ENCODE peak calls at places on chromosomes 4 and X, in ten cellular contexts. M is WERI-Rb-1; E is HS-5; L is stimulated activated CD8-positive, alpha-beta memory T cell treated with anti-CD3 and anti-CD28 coated beads, Interleukin-4, amount 100 ng/mL, for 24 hours; U is stimulated activated effector memory CD8-positive, alpha-beta T cell treated with anti-CD3 and anti-CD28 coated beads, Interleukin-12 subunit alpha, Interleukin-12 subunit beta, amount 100 ng/mL, for 72 hours; H is Right ventricle myocardium superior; R is osteocyte; F is EH; X is HT1080; Y is fibroblast of mammary gland. I is an unnamed sample.

GRCh38 chr4:19486400-19486799 is 765.3 kb upstream of the SLIT2 start:
- DNase-seq in M (peak), E (no peak), L (no peak), U (no peak), H (no peak), R (no peak), F (no peak), X (peak), Y (no peak), I (peak)

GRCh38 chrX:84187501-84188319 is at the start of gene RPS6KA6:
- DNase-seq in M (peak), E (no peak), L (no peak), U (no peak), H (peak), R (peak), F (peak), X (peak), Y (peak), I (no peak)

GRCh38 chr4:110020139-110020538 is 107.5 kb downstream of the EGF start:
- DNase-seq in M (no peak), E (no peak), L (no peak), U (no peak), H (no peak), R (no peak), F (peak), X (no peak), Y (no peak), I (no peak)

GRCh38 chrX:327660-328126 is 9.1 kb upstream of the GTPBP6 start:
- DNase-seq in M (no peak), E (no peak), L (no peak), U (no peak), H (peak), R (no peak), F (no peak), X (no peak), Y (no peak), I (no peak)

GRCh38 chr4:4590496-4590895 is 48.6 kb upstream of the STX18 start:
- DNase-seq in M (no peak), E (peak), L (no peak), U (no peak), H (no peak), R (no peak), F (peak), X (peak), Y (peak), I (no peak)

GRCh38 chr4:101953949-101954348 is 163.4 kb downstream of the BANK1 start:
- DNase-seq in M (no peak), E (peak), L (no peak), U (no peak), H (no peak), R (no peak), F (peak), X (peak), Y (peak), I (peak)

GRCh38 chr4:138891610-138892009 is 124.0 kb upstream of the NOCT start:
- DNase-seq in M (peak), E (no peak), L (no peak), U (no peak), H (no peak), R (no peak), F (peak), X (no peak), Y (no peak), I (no peak)

GRCh38 chrX:42992199-42992943 is 214.4 kb upstream of the PPP1R2C start:
- DNase-seq in M (no peak), E (peak), L (no peak), U (no peak), H (no peak), R (no peak), F (no peak), X (peak), Y (peak), I (no peak)

GRCh38 chr4:7397206-7398103 is 37.3 kb downstream of the PSAPL1 start:
- DNase-seq in M (peak), E (no peak), L (no peak), U (no peak), H (no peak), R (peak), F (no peak), X (no peak), Y (no peak), I (no peak)

GRCh38 chr4:16016536-16016935 is 53.6 kb upstream of the FGFBP2 start:
- DNase-seq in M (no peak), E (no peak), L (no peak), U (no peak), H (no peak), R (no peak), F (no peak), X (no peak), Y (no peak), I (no peak)

GRCh38 chr4:138217567-138217966 is 24.6 kb downstream of the SLC7A11 start:
- DNase-seq in M (no peak), E (no peak), L (no peak), U (no peak), H (no peak), R (no peak), F (no peak), X (no peak), Y (no peak), I (no peak)

GRCh38 chrX:57583477-57583876 is 8.3 kb upstream of the ZXDB start:
- DNase-seq in M (no peak), E (no peak), L (no peak), U (no peak), H (no peak), R (no peak), F (peak), X (no peak), Y (peak), I (no peak)

GRCh38 chr4:3228881-3229280 is 20.1 kb upstream of the MSANTD1 start:
- DNase-seq in M (no peak), E (no peak), L (no peak), U (no peak), H (peak), R (no peak), F (no peak), X (no peak), Y (no peak), I (no peak)

GRCh38 chr4:101981756-101982155 is 191.2 kb downstream of the BANK1 start:
- DNase-seq in M (no peak), E (no peak), L (no peak), U (no peak), H (no peak), R (no peak), F (no peak), X (no peak), Y (no peak), I (peak)

GRCh38 chr4:147118523-147118922 is 172.9 kb upstream of the TTC29 start:
- DNase-seq in M (no peak), E (no peak), L (no peak), U (no peak), H (no peak), R (no peak), F (peak), X (no peak), Y (peak), I (no peak)

GRCh38 chrX:138847930-138848329 is 136.4 kb upstream of the FGF13 start:
- DNase-seq in M (no peak), E (no peak), L (no peak), U (no peak), H (no peak), R (no peak), F (no peak), X (peak), Y (peak), I (no peak)

GRCh38 chrX:97238632-97239031 is 354.9 kb downstream of the RPA4 start:
- DNase-seq in M (no peak), E (no peak), L (no peak), U (no peak), H (no peak), R (no peak), F (peak), X (peak), Y (peak), I (peak)

GRCh38 chrX:38379088-38379487 is 26.7 kb downstream of the OTC start:
- DNase-seq in M (no peak), E (no peak), L (no peak), U (no peak), H (no peak), R (no peak), F (no peak), X (no peak), Y (no peak), I (no peak)

GRCh38 chrX:17634542-17635207 is 102.6 kb upstream of the SCML1 start:
- DNase-seq in M (no peak), E (no peak), L (no peak), U (no peak), H (no peak), R (no peak), F (no peak), X (no peak), Y (no peak), I (no peak)